ENCODE peak calls at places on chromosomes 13 and 19, in four cellular contexts. One of them, this sample, is unnamed.

GRCh38 chr19:19274716-19275115 is 1.6 kb upstream of the TM6SF2 start:
- DNase-seq in K562: no peak
- DNase-seq in HepG2: no peak
- DNase-seq in GM12878: no peak
- DNase-seq in this sample: no peak

GRCh38 chr19:49151339-49152217 is 3.6 kb downstream of the HRC start:
- DNase-seq in K562: peak
- DNase-seq in HepG2: no peak
- DNase-seq in GM12878: no peak
- DNase-seq in this sample: peak

GRCh38 chr19:5106361-5106760 is 137.4 kb downstream of the KDM4B start:
- DNase-seq in K562: no peak
- DNase-seq in HepG2: no peak
- DNase-seq in GM12878: no peak
- DNase-seq in this sample: no peak

GRCh38 chr19:3046621-3047306 is 15.5 kb downstream of the TLE5 start:
- DNase-seq in K562: peak
- DNase-seq in HepG2: no peak
- DNase-seq in GM12878: no peak
- DNase-seq in this sample: peak

GRCh38 chr13:48769107-48769704 is 115.5 kb downstream of the CYSLTR2 start:
- DNase-seq in K562: peak
- DNase-seq in HepG2: peak
- DNase-seq in GM12878: peak
- DNase-seq in this sample: peak

GRCh38 chr13:45410466-45410865 is 7.7 kb downstream of the SLC25A30 start:
- DNase-seq in K562: no peak
- DNase-seq in HepG2: no peak
- DNase-seq in GM12878: no peak
- DNase-seq in this sample: no peak

GRCh38 chr13:98761126-98761978 is 8.9 kb upstream of the SLC15A1 start:
- DNase-seq in K562: no peak
- DNase-seq in HepG2: peak
- DNase-seq in GM12878: peak
- DNase-seq in this sample: no peak

GRCh38 chr19:1606138-1606651 is 933 bp upstream of the UQCR11 start:
- DNase-seq in K562: no peak
- DNase-seq in HepG2: no peak
- DNase-seq in GM12878: no peak
- DNase-seq in this sample: no peak

GRCh38 chr13:52830946-52831345 is 17.5 kb downstream of the PCDH8 start:
- DNase-seq in K562: no peak
- DNase-seq in HepG2: no peak
- DNase-seq in GM12878: no peak
- DNase-seq in this sample: no peak

GRCh38 chr13:19960673-19961015 is 2.1 kb downstream of the ZMYM2 start:
- DNase-seq in K562: no peak
- DNase-seq in HepG2: no peak
- DNase-seq in GM12878: no peak
- DNase-seq in this sample: no peak

GRCh38 chr19:51366999-51367564 is 894 bp upstream of the ETFB start:
- DNase-seq in K562: no peak
- DNase-seq in HepG2: no peak
- DNase-seq in GM12878: no peak
- DNase-seq in this sample: no peak

GRCh38 chr19:32890841-32891240 is 21.3 kb upstream of the SLC7A9 start:
- DNase-seq in K562: no peak
- DNase-seq in HepG2: no peak
- DNase-seq in GM12878: no peak
- DNase-seq in this sample: no peak
- TF ChIP-seq FOXK2 in K562: no peak
- TF ChIP-seq FOXK2 in HepG2: no peak
- TF ChIP-seq FOXK2 in GM12878: no peak
- TF ChIP-seq FOXK2 in this sample: no peak

GRCh38 chr19:10113592-10113963 is 2.1 kb downstream of the P2RY11 start:
- DNase-seq in K562: peak
- DNase-seq in HepG2: no peak
- DNase-seq in GM12878: no peak
- DNase-seq in this sample: no peak

GRCh38 chr19:10115392-10116084 is 4.0 kb downstream of the P2RY11 start:
- DNase-seq in K562: no peak
- DNase-seq in HepG2: no peak
- DNase-seq in GM12878: no peak
- DNase-seq in this sample: no peak

GRCh38 chr19:10116085-10116865 is 3.4 kb downstream of the EIF3G start:
- DNase-seq in K562: no peak
- DNase-seq in HepG2: no peak
- DNase-seq in GM12878: no peak
- DNase-seq in this sample: no peak

GRCh38 chr19:10113964-10114650 is 2.6 kb downstream of the P2RY11 start:
- DNase-seq in K562: peak
- DNase-seq in HepG2: no peak
- DNase-seq in GM12878: no peak
- DNase-seq in this sample: no peak

GRCh38 chr19:10114651-10115391 is 3.3 kb downstream of the P2RY11 start:
- DNase-seq in K562: peak
- DNase-seq in HepG2: no peak
- DNase-seq in GM12878: no peak
- DNase-seq in this sample: no peak
- TF ChIP-seq BHLHE40 in K562: no peak
- TF ChIP-seq BHLHE40 in HepG2: no peak
- TF ChIP-seq BHLHE40 in GM12878: no peak
- TF ChIP-seq BHLHE40 in this sample: no peak

GRCh38 chr19:40510526-40511115 is 43.8 kb downstream of the SPTBN4 start:
- DNase-seq in K562: no peak
- DNase-seq in HepG2: no peak
- DNase-seq in GM12878: no peak
- DNase-seq in this sample: no peak
- TF ChIP-seq FOXK2 in K562: no peak
- TF ChIP-seq FOXK2 in HepG2: no peak
- TF ChIP-seq FOXK2 in GM12878: no peak
- TF ChIP-seq FOXK2 in this sample: no peak

DNA sequence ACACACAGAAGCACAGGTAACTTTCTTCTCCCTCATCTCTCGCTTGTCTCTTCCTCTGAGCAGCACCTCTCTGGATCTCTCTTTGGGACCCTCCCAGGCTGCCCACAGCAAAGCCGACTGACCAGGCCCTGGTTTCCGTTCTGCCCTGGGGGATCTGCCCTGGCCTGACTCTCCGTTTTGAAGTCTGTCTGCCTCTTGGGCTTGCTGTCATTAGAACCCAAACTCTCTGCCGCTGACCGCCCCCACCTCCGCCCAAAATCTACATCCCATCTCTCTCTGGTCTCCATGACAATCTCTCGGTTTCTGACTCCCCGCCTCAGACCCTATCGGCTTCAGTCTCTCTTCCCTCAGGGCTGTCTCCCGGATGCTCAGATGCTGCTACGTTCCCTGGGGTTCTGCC is 6.9 kb downstream of the KCNC3 start:
- DNase-seq in K562: no peak
- DNase-seq in HepG2: no peak
- DNase-seq in GM12878: no peak
- DNase-seq in this sample: no peak
- TF ChIP-seq BHLHE40 in K562: no peak
- TF ChIP-seq BHLHE40 in HepG2: no peak
- TF ChIP-seq BHLHE40 in GM12878: no peak
- TF ChIP-seq BHLHE40 in this sample: no peak